ENCODE peak calls at places on chromosomes 7 and 10, in nine cellular contexts. H is NCI-H460, M is left colon, G is endothelial cell, F is GM18507, V is T-helper 9 cell, C is mesenchymal stem cell, W is NCI-H1694 treated with DMSO at 0.1 percent for 48 hours, T is left lobe of liver. B is an unnamed sample.
A peak's percentile ranks its signal among the peaks of the same experiment; 100 is the strongest.

GRCh38 chr10:870564-871166 is 60.8 kb downstream of the LARP4B start:
- DNase-seq in M (no peak), C (no peak), V (no peak), H (no peak), F (no peak), G (no peak), T (no peak), W (no peak), B (no peak)

GRCh38 chr10:11568578-11568977 is 42.9 kb downstream of the USP6NL start:
- DNase-seq in F (no peak), V (no peak), M (no peak), W (no peak), C (no peak), T (no peak), G (no peak), H (no peak), B (no peak)

GRCh38 chr10:13915710-13916109 is 328.9 kb downstream of the PRPF18 start:
- DNase-seq in G (no peak), W (no peak), H (no peak), V (no peak), C (no peak), M (no peak), F (no peak), T (no peak), B (no peak)

GRCh38 chr10:130341325-130341724 is 205.1 kb downstream of the GLRX3 start:
- DNase-seq in F (no peak), H (no peak), M (no peak), G (no peak), T (no peak), W (no peak), V (no peak), C (no peak), B (no peak)

GRCh38 chr7:150428671-150429451 is 21.6 kb upstream of the GIMAP8 start:
- DNase-seq in C (peak; percentile 86), W (no peak), F (no peak), M (peak; percentile 74), T (no peak), V (no peak), H (no peak), G (no peak), B (no peak)

GRCh38 chr10:57161157-57161556 is 800.1 kb upstream of the ZWINT start:
- DNase-seq in M (no peak), C (no peak), W (no peak), G (no peak), V (no peak), H (no peak), T (no peak), F (no peak), B (no peak)

GRCh38 chr7:23654508-23654907 is 25.5 kb upstream of the FAM221A start:
- DNase-seq in G (no peak), M (no peak), W (peak; percentile 14), C (no peak), H (peak; percentile 26), T (no peak), F (no peak), V (no peak), B (no peak)

GRCh38 chr7:134695321-134695860 is 48.7 kb downstream of the BPGM start:
- DNase-seq in F (no peak), C (no peak), G (no peak), T (no peak), M (no peak), H (no peak), V (no peak), W (no peak), B (no peak)